ENCODE peak calls at places on chromosomes 6 and 20, in eight cellular contexts. One of them, this sample, is unnamed.

GRCh38 chr20:420721-421574 is 12.8 kb downstream of the RBCK1 start:
- DNase-seq in uterus: no peak
- DNase-seq in fibroblast of villous mesenchyme: no peak
- DNase-seq in fibroblast of the conjunctiva: no peak
- DNase-seq in mucosa of gallbladder: no peak
- DNase-seq in activated B cell treated with CpG ODN at 0.5 μM for 24 hours: no peak
- DNase-seq in astrocyte of the spinal cord: no peak
- DNase-seq in D341Med: peak
- DNase-seq in this sample: no peak

GRCh38 chr6:106039836-106040592 is 46.1 kb upstream of the PRDM1 start:
- DNase-seq in uterus: no peak
- DNase-seq in fibroblast of villous mesenchyme: no peak
- DNase-seq in fibroblast of the conjunctiva: no peak
- DNase-seq in mucosa of gallbladder: no peak
- DNase-seq in activated B cell treated with CpG ODN at 0.5 μM for 24 hours: no peak
- DNase-seq in astrocyte of the spinal cord: no peak
- DNase-seq in D341Med: peak
- DNase-seq in this sample: no peak

GRCh38 chr6:348860-349396 is 42.6 kb upstream of the IRF4 start:
- DNase-seq in uterus: no peak
- DNase-seq in fibroblast of villous mesenchyme: no peak
- DNase-seq in fibroblast of the conjunctiva: no peak
- DNase-seq in mucosa of gallbladder: no peak
- DNase-seq in activated B cell treated with CpG ODN at 0.5 μM for 24 hours: no peak
- DNase-seq in astrocyte of the spinal cord: no peak
- DNase-seq in D341Med: no peak
- DNase-seq in this sample: no peak

GRCh38 chr6:56693988-56694387 is 51.3 kb upstream of the DST start:
- DNase-seq in uterus: no peak
- DNase-seq in fibroblast of villous mesenchyme: no peak
- DNase-seq in fibroblast of the conjunctiva: no peak
- DNase-seq in mucosa of gallbladder: no peak
- DNase-seq in activated B cell treated with CpG ODN at 0.5 μM for 24 hours: no peak
- DNase-seq in astrocyte of the spinal cord: no peak
- DNase-seq in D341Med: no peak
- DNase-seq in this sample: no peak

GRCh38 chr6:41209547-41209951 is 8.6 kb upstream of the TREML2 start:
- DNase-seq in uterus: no peak
- DNase-seq in fibroblast of villous mesenchyme: no peak
- DNase-seq in fibroblast of the conjunctiva: no peak
- DNase-seq in mucosa of gallbladder: no peak
- DNase-seq in activated B cell treated with CpG ODN at 0.5 μM for 24 hours: no peak
- DNase-seq in astrocyte of the spinal cord: no peak
- DNase-seq in D341Med: no peak
- DNase-seq in this sample: no peak

GRCh38 chr6:60668428-60668827 is 1617.6 kb downstream of the KHDRBS2 start:
- DNase-seq in uterus: no peak
- DNase-seq in fibroblast of villous mesenchyme: no peak
- DNase-seq in fibroblast of the conjunctiva: no peak
- DNase-seq in mucosa of gallbladder: no peak
- DNase-seq in activated B cell treated with CpG ODN at 0.5 μM for 24 hours: no peak
- DNase-seq in astrocyte of the spinal cord: no peak
- DNase-seq in D341Med: no peak
- DNase-seq in this sample: no peak

GRCh38 chr6:114342086-114342825 is 567 bp downstream of the HS3ST5 start:
- DNase-seq in uterus: no peak
- DNase-seq in fibroblast of villous mesenchyme: no peak
- DNase-seq in fibroblast of the conjunctiva: no peak
- DNase-seq in mucosa of gallbladder: no peak
- DNase-seq in activated B cell treated with CpG ODN at 0.5 μM for 24 hours: no peak
- DNase-seq in astrocyte of the spinal cord: no peak
- DNase-seq in D341Med: peak
- DNase-seq in this sample: peak

GRCh38 chr20:62736026-62736406 is 27.4 kb downstream of the NTSR1 start:
- DNase-seq in uterus: no peak
- DNase-seq in fibroblast of villous mesenchyme: no peak
- DNase-seq in fibroblast of the conjunctiva: no peak
- DNase-seq in mucosa of gallbladder: no peak
- DNase-seq in activated B cell treated with CpG ODN at 0.5 μM for 24 hours: no peak
- DNase-seq in astrocyte of the spinal cord: no peak
- DNase-seq in D341Med: no peak
- DNase-seq in this sample: no peak

GRCh38 chr6:75673885-75674284 is 72.2 kb downstream of the SENP6 start:
- DNase-seq in uterus: no peak
- DNase-seq in fibroblast of villous mesenchyme: peak
- DNase-seq in fibroblast of the conjunctiva: peak
- DNase-seq in mucosa of gallbladder: no peak
- DNase-seq in activated B cell treated with CpG ODN at 0.5 μM for 24 hours: no peak
- DNase-seq in astrocyte of the spinal cord: no peak
- DNase-seq in D341Med: no peak
- DNase-seq in this sample: peak

GRCh38 chr6:50936277-50936681 is 117.6 kb downstream of the TFAP2B start:
- DNase-seq in uterus: no peak
- DNase-seq in fibroblast of villous mesenchyme: no peak
- DNase-seq in fibroblast of the conjunctiva: peak
- DNase-seq in mucosa of gallbladder: no peak
- DNase-seq in activated B cell treated with CpG ODN at 0.5 μM for 24 hours: no peak
- DNase-seq in astrocyte of the spinal cord: no peak
- DNase-seq in D341Med: no peak
- DNase-seq in this sample: no peak

GRCh38 chr6:134665029-134665723 is 284.7 kb downstream of the ALDH8A1 start:
- DNase-seq in uterus: no peak
- DNase-seq in fibroblast of villous mesenchyme: no peak
- DNase-seq in fibroblast of the conjunctiva: no peak
- DNase-seq in mucosa of gallbladder: no peak
- DNase-seq in activated B cell treated with CpG ODN at 0.5 μM for 24 hours: no peak
- DNase-seq in astrocyte of the spinal cord: no peak
- DNase-seq in D341Med: no peak
- DNase-seq in this sample: no peak

GRCh38 chr20:13105864-13106457 is 97.2 kb downstream of the SPTLC3 start:
- DNase-seq in uterus: no peak
- DNase-seq in fibroblast of villous mesenchyme: peak
- DNase-seq in fibroblast of the conjunctiva: peak
- DNase-seq in mucosa of gallbladder: no peak
- DNase-seq in activated B cell treated with CpG ODN at 0.5 μM for 24 hours: no peak
- DNase-seq in astrocyte of the spinal cord: peak
- DNase-seq in D341Med: peak
- DNase-seq in this sample: peak

GRCh38 chr20:40843251-40843650 is 154.2 kb upstream of the MAFB start:
- DNase-seq in uterus: no peak
- DNase-seq in fibroblast of villous mesenchyme: peak
- DNase-seq in fibroblast of the conjunctiva: no peak
- DNase-seq in mucosa of gallbladder: no peak
- DNase-seq in activated B cell treated with CpG ODN at 0.5 μM for 24 hours: no peak
- DNase-seq in astrocyte of the spinal cord: no peak
- DNase-seq in D341Med: no peak
- DNase-seq in this sample: no peak

GRCh38 chr6:76790045-76790796 is 673.1 kb downstream of the HTR1B start:
- DNase-seq in uterus: no peak
- DNase-seq in fibroblast of villous mesenchyme: no peak
- DNase-seq in fibroblast of the conjunctiva: no peak
- DNase-seq in mucosa of gallbladder: peak
- DNase-seq in activated B cell treated with CpG ODN at 0.5 μM for 24 hours: no peak
- DNase-seq in astrocyte of the spinal cord: no peak
- DNase-seq in D341Med: no peak
- DNase-seq in this sample: no peak

GRCh38 chr6:53744321-53744720 is 50.5 kb upstream of the LRRC1 start:
- DNase-seq in uterus: no peak
- DNase-seq in fibroblast of villous mesenchyme: no peak
- DNase-seq in fibroblast of the conjunctiva: no peak
- DNase-seq in mucosa of gallbladder: no peak
- DNase-seq in activated B cell treated with CpG ODN at 0.5 μM for 24 hours: no peak
- DNase-seq in astrocyte of the spinal cord: no peak
- DNase-seq in D341Med: no peak
- DNase-seq in this sample: no peak

GRCh38 chr20:51428451-51429143 is 113.9 kb downstream of the NFATC2 start:
- DNase-seq in uterus: peak
- DNase-seq in fibroblast of villous mesenchyme: peak
- DNase-seq in fibroblast of the conjunctiva: no peak
- DNase-seq in mucosa of gallbladder: peak
- DNase-seq in activated B cell treated with CpG ODN at 0.5 μM for 24 hours: no peak
- DNase-seq in astrocyte of the spinal cord: peak
- DNase-seq in D341Med: no peak
- DNase-seq in this sample: peak

GRCh38 chr6:28488916-28489365 is 26.7 kb downstream of the GPX6 start:
- DNase-seq in uterus: peak
- DNase-seq in fibroblast of villous mesenchyme: peak
- DNase-seq in fibroblast of the conjunctiva: peak
- DNase-seq in mucosa of gallbladder: no peak
- DNase-seq in activated B cell treated with CpG ODN at 0.5 μM for 24 hours: no peak
- DNase-seq in astrocyte of the spinal cord: peak
- DNase-seq in D341Med: no peak
- DNase-seq in this sample: peak

GRCh38 chr6:40251609-40252008 is 317.3 kb upstream of the MOCS1 start:
- DNase-seq in uterus: no peak
- DNase-seq in fibroblast of villous mesenchyme: no peak
- DNase-seq in fibroblast of the conjunctiva: no peak
- DNase-seq in mucosa of gallbladder: no peak
- DNase-seq in activated B cell treated with CpG ODN at 0.5 μM for 24 hours: no peak
- DNase-seq in astrocyte of the spinal cord: no peak
- DNase-seq in D341Med: no peak
- DNase-seq in this sample: no peak

This sample was measured in mesenchymal stem cell.